ENCODE peak calls at places on chromosome 19, in seven cellular contexts. V is HT-29, Y is cardiac muscle cell, I is EH, U is H9, D is AG04450, E is tibial artery. P is an unnamed sample.

GRCh38 chr19:5563941-5564612 is 3.7 kb downstream of the TINCR start:
- DNase-seq in V (no peak), Y (no peak), I (peak; percentile 67), U (no peak), D (no peak), E (no peak), P (peak; percentile 69)

GRCh38 chr19:12838182-12838890 is at the start of gene MAST1:
- DNase-seq in V (peak; percentile 37), Y (peak; percentile 27), I (peak; percentile 26), U (peak; percentile 65), D (no peak), E (no peak), P (peak; percentile 87)

GRCh38 chr19:30167976-30168635 is 204.1 kb upstream of the ZNF536 start:
- DNase-seq in V (no peak), Y (no peak), I (no peak), U (no peak), D (no peak), E (no peak), P (no peak)

GRCh38 chr19:49441210-49441959 is at the start of gene SLC17A7:
- DNase-seq in V (peak; percentile 52), Y (no peak), I (peak; percentile 28), U (peak; percentile 91), D (no peak), E (peak; percentile 82), P (peak; percentile 72)

GRCh38 chr19:29526730-29527499 is 1.1 kb downstream of the VSTM2B start:
- DNase-seq in V (no peak), Y (no peak), I (no peak), U (peak; percentile 44), D (no peak), E (no peak), P (no peak)

GRCh38 chr19:30696514-30696913 is 324.3 kb downstream of the ZNF536 start:
- DNase-seq in V (peak; percentile 40), Y (peak; percentile 32), I (peak; percentile 7), U (peak; percentile 87), D (no peak), E (peak; percentile 13), P (no peak)

GRCh38 chr19:51783373-51783772 is 11.6 kb upstream of the FPR3 start:
- DNase-seq in V (peak; percentile 75), Y (peak; percentile 58), I (no peak), U (no peak), D (no peak), E (no peak), P (no peak)

GRCh38 chr19:6774821-6775707 is 2.6 kb downstream of the VAV1 start:
- DNase-seq in V (no peak), Y (peak; percentile 66), I (no peak), U (no peak), D (no peak), E (no peak), P (no peak)

GRCh38 chr19:43532571-43532961 is 422 bp upstream of the ZNF575 start:
- DNase-seq in V (peak; percentile 88), Y (no peak), I (no peak), U (peak; percentile 48), D (no peak), E (peak; percentile 85), P (no peak)

GRCh38 chr19:38666662-38667448 is 19.4 kb downstream of the ACTN4 start:
- DNase-seq in V (peak; percentile 49), Y (peak; percentile 75), I (peak; percentile 92), U (no peak), D (no peak), E (peak; percentile 83), P (peak; percentile 75)

GRCh38 chr19:30699871-30700280 is 327.7 kb downstream of the ZNF536 start:
- DNase-seq in V (no peak), Y (no peak), I (no peak), U (no peak), D (no peak), E (no peak), P (no peak)

GRCh38 chr19:51788936-51789795 is 5.8 kb upstream of the FPR3 start:
- DNase-seq in V (no peak), Y (peak; percentile 53), I (peak; percentile 44), U (no peak), D (no peak), E (no peak), P (no peak)

GRCh38 chr19:3210347-3211017 is 14.0 kb upstream of the CELF5 start:
- DNase-seq in V (peak; percentile 47), Y (peak; percentile 35), I (peak; percentile 43), U (peak; percentile 82), D (no peak), E (no peak), P (peak; percentile 82)

GRCh38 chr19:10611907-10612306 is 13.4 kb upstream of the SLC44A2 start:
- DNase-seq in V (no peak), Y (no peak), I (peak; percentile 6), U (no peak), D (no peak), E (no peak), P (peak; percentile 20)

GRCh38 chr19:18021121-18021755 is 13.3 kb downstream of the ARRDC2 start:
- DNase-seq in V (peak; percentile 74), Y (peak; percentile 92), I (peak; percentile 92), U (no peak), D (no peak), E (peak; percentile 97), P (peak; percentile 92)

GRCh38 chr19:54035215-54036178 is 28.2 kb downstream of the VSTM1 start:
- DNase-seq in V (no peak), Y (peak; percentile 91), I (peak; percentile 94), U (peak; percentile 77), D (peak; percentile 50), E (no peak), P (peak; percentile 93)

GRCh38 chr19:33156354-33156753 is 24.4 kb downstream of the WDR88 start:
- DNase-seq in V (no peak), Y (peak; percentile 83), I (peak; percentile 66), U (no peak), D (no peak), E (no peak), P (peak; percentile 40)

P was measured in AG20443.